ENCODE peak calls at places on chromosomes 11 and 22, in five cellular contexts. W is mucosa of gallbladder, E is ecto neural progenitor cell, M is A549, B is fibroblast of the conjunctiva. O is an unnamed sample.

GRCh38 chr11:3138178-3139085 is 26.7 kb downstream of the OSBPL5 start:
- DNase-seq in B (no peak), M (no peak), W (no peak), E (no peak), O (no peak)

GRCh38 chr11:133403900-133404299 is 128.4 kb downstream of the OPCML start:
- DNase-seq in W (no peak), E (no peak), M (peak), B (no peak), O (no peak)

GRCh38 chr11:97107604-97108003 is 717.8 kb downstream of the JRKL start:
- DNase-seq in W (no peak), M (no peak), B (no peak), E (no peak), O (no peak)

GRCh38 chr22:36731916-36732315 is 28.4 kb upstream of the CACNG2 start:
- DNase-seq in W (no peak), B (no peak), M (no peak), E (peak), O (no peak)

GRCh38 chr11:75313457-75314272 is 37.8 kb downstream of the ARRB1 start:
- DNase-seq in W (peak), E (no peak), M (no peak), B (peak), O (no peak)

GRCh38 chr11:115676768-115677167 is 172.6 kb upstream of the CADM1 start:
- DNase-seq in E (no peak), M (no peak), W (no peak), B (no peak), O (no peak)

GRCh38 chr22:42919199-42919598 is 62.1 kb upstream of the ARFGAP3 start:
- DNase-seq in W (no peak), M (peak), B (no peak), E (no peak), O (no peak)

GRCh38 chr11:34408580-34409172 is 30.1 kb upstream of the CAT start:
- DNase-seq in E (no peak), W (no peak), B (no peak), M (no peak), O (no peak)

GRCh38 chr11:103736986-103737622 is 299.3 kb upstream of the DDI1 start:
- DNase-seq in B (no peak), M (no peak), E (no peak), W (no peak), O (no peak)

GRCh38 chr11:12291313-12291712 is 86.1 kb upstream of the PARVA start:
- DNase-seq in B (no peak), W (no peak), E (peak), M (no peak), O (no peak)

O was measured in NCI-H460.